ENCODE peak calls at places on chromosomes 6 and 20, in six cellular contexts. Q is CD8-positive, alpha-beta memory T cell; V is Peyer's patch; X is heart left ventricle; T is uterus; J is adipocyte. W is an unnamed sample.

GRCh38 chr6:132763269-132763668 is 5.6 kb upstream of the VNN2 start:
- DNase-seq in Q (peak; percentile 55), V (peak; percentile 71), X (peak; percentile 19), T (no peak), J (no peak), W (no peak)

GRCh38 chr6:19772891-19773290 is 64.3 kb upstream of the ID4 start:
- DNase-seq in Q (no peak), V (no peak), X (no peak), T (no peak), J (no peak), W (no peak)

GRCh38 chr6:24935753-24936152 is at the start of gene RIPOR2:
- DNase-seq in Q (peak; percentile 69), V (peak; percentile 87), X (no peak), T (no peak), J (no peak), W (no peak)

GRCh38 chr20:38412877-38413577 is 22.1 kb downstream of the SNHG17 start:
- DNase-seq in Q (no peak), V (no peak), X (no peak), T (no peak), J (no peak), W (no peak)

GRCh38 chr20:49937023-49937929 is 1.1 kb downstream of the RNF114 start:
- DNase-seq in Q (peak; percentile 10), V (peak; percentile 49), X (no peak), T (no peak), J (peak; percentile 15), W (no peak)

GRCh38 chr6:100823041-100823440 is 58.1 kb downstream of the ASCC3 start:
- DNase-seq in Q (no peak), V (no peak), X (no peak), T (no peak), J (no peak), W (no peak)

GRCh38 chr20:60332523-60332922 is 374.3 kb downstream of the CDH26 start:
- DNase-seq in Q (no peak), V (no peak), X (no peak), T (no peak), J (no peak), W (no peak)

GRCh38 chr6:127539292-127539691 is 20.2 kb upstream of the MTCL3 start:
- DNase-seq in Q (no peak), V (no peak), X (no peak), T (no peak), J (peak; percentile 73), W (no peak)

GRCh38 chr20:4966826-4967751 is 34.2 kb downstream of the SLC23A2 start:
- DNase-seq in Q (no peak), V (no peak), X (no peak), T (no peak), J (peak; percentile 31), W (no peak)

GRCh38 chr6:52098649-52099184 is 11.3 kb upstream of the PKHD1 start:
- DNase-seq in Q (no peak), V (no peak), X (no peak), T (no peak), J (peak; percentile 4), W (no peak)

GRCh38 chr6:126534418-126534817 is 194.5 kb downstream of the CENPW start:
- DNase-seq in Q (no peak), V (no peak), X (no peak), T (no peak), J (no peak), W (no peak)

GRCh38 chr6:132932566-132932965 is 118.2 kb downstream of the RPS12 start:
- DNase-seq in Q (no peak), V (no peak), X (no peak), T (no peak), J (no peak), W (no peak)

GRCh38 chr20:37677969-37678610 is 15.7 kb upstream of the CTNNBL1 start:
- DNase-seq in Q (no peak), V (no peak), X (no peak), T (no peak), J (no peak), W (no peak)

GRCh38 chr20:59485576-59486250 is 118.6 kb upstream of the PHACTR3 start:
- DNase-seq in Q (no peak), V (no peak), X (no peak), T (no peak), J (no peak), W (no peak)

GRCh38 chr6:107660839-107661238 is 163.3 kb downstream of the SCML4 start:
- DNase-seq in Q (no peak), V (no peak), X (no peak), T (no peak), J (no peak), W (no peak)

GRCh38 chr20:37442547-37442946 is 78.5 kb upstream of the NNAT start:
- DNase-seq in Q (no peak), V (no peak), X (no peak), T (no peak), J (no peak), W (no peak)

GRCh38 chr6:447381-448165 is 56.0 kb downstream of the IRF4 start:
- DNase-seq in Q (no peak), V (peak; percentile 53), X (no peak), T (no peak), J (no peak), W (no peak)

GRCh38 chr20:64260239-64260638 is 4.7 kb downstream of the PCMTD2 start:
- DNase-seq in Q (no peak), V (no peak), X (no peak), T (no peak), J (no peak), W (no peak)

GRCh38 chr6:106799008-106799952 is 169.9 kb downstream of the QRSL1 start:
- DNase-seq in Q (no peak), V (no peak), X (no peak), T (no peak), J (peak; percentile 73), W (no peak)

GRCh38 chr6:28525496-28526039 is at the start of gene GPX5:
- DNase-seq in Q (no peak), V (no peak), X (no peak), T (no peak), J (no peak), W (no peak)

GRCh38 chr6:78989191-78989590 is 88.9 kb downstream of the PHIP start:
- DNase-seq in Q (no peak), V (no peak), X (no peak), T (no peak), J (no peak), W (no peak)

GRCh38 chr6:78984225-78984950 is 93.7 kb downstream of the PHIP start:
- DNase-seq in Q (no peak), V (no peak), X (no peak), T (no peak), J (no peak), W (no peak)
- H3K36me3 ChIP-seq in Q (peaks cover 53% of the 10 kb centered on the region), V (peaks cover 91% of the 10 kb centered on the region), X (peaks cover 18% of the 10 kb centered on the region), T (no peaks in the 10 kb centered on the region), J (peaks cover 89% of the 10 kb centered on the region), W (peaks cover 6% of the 10 kb centered on the region)

DNA sequence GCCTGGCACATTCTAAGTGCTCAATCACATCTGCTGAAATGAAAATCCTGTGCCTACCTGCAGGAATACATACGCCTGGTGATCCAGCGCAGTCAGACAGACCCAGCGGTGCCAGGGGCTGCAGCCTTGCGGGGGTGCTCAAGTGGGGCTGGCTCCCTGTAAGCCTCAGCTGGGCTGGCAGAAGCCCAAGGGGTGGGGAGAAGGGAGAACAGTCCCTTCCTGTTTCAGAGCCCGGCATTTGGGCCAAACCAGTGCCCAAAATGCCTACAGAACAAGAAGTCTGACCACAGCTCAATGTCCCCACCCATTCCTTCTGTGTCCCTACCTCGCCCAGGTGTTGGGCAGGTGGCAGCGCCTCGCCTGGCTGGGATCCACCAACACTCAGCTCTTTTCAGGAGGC is 22.6 kb downstream of the KCNK15 start:
- DNase-seq in Q (no peak), V (no peak), X (no peak), T (no peak), J (no peak), W (no peak)
- H3K27me3 ChIP-seq in Q (no peaks in the 10 kb centered on the region), V (no peaks in the 10 kb centered on the region), X (peaks cover 5% of the 10 kb centered on the region), T (no peaks in the 10 kb centered on the region), J (peaks cover 87% of the 10 kb centered on the region), W (no peaks in the 10 kb centered on the region)

GRCh38 chr6:89763550-89763949 is 56.0 kb downstream of the MDN1 start:
- DNase-seq in Q (no peak), V (no peak), X (no peak), T (no peak), J (peak; percentile 27), W (no peak)

GRCh38 chr6:89758830-89759229 is 60.8 kb downstream of the MDN1 start:
- DNase-seq in Q (no peak), V (no peak), X (no peak), T (no peak), J (no peak), W (no peak)
- H3K36me3 ChIP-seq in Q (peaks cover 31% of the 10 kb centered on the region), V (peaks cover 71% of the 10 kb centered on the region), X (peaks cover 7% of the 10 kb centered on the region), T (no peaks in the 10 kb centered on the region), J (peaks cover 67% of the 10 kb centered on the region), W (peaks cover 3% of the 10 kb centered on the region)

DNA sequence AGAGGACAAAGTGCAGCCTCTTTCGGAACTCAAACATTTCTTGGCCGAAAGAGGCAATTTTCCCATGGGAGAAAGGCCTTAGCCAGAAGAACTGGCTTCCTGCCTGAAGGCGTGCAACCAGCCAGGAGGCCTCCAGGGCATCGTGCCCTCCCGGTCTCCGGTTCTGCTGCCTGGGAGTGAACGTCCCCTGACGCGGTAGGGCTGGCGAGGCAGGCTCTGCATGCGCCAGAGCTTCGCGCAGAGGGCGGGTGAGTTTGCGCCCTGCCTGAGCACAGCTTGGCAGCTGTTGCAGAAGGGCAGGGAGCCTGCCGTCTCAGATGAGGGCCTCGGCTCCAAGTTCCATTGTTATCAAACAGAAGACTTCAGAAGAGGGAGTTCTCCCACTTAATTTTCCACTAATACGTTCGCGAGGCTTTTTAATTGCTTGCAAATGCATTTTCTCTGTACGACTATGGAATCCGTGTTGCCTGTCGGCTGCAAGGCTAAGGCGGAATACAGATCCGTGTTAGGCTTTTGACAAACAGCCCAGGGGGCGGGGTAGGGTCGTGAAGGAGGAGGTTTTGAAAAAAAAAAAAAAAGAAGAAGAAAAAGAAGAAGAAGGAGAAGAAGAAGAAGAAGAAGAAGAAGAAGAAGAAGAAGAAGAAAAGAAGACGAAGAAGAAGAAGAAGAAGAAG is 5.5 kb upstream of the TFAP2D start:
- DNase-seq in Q (no peak), V (no peak), X (no peak), T (no peak), J (no peak), W (no peak)
- H3K27me3 ChIP-seq in Q (no peaks in the 10 kb centered on the region), V (peaks cover 14% of the 10 kb centered on the region), X (no peaks in the 10 kb centered on the region), T (no peaks in the 10 kb centered on the region), J (peaks cover 49% of the 10 kb centered on the region), W (no peaks in the 10 kb centered on the region)